ENCODE peak calls at places on chromosomes 16 and 17, in eight cellular contexts. H, R, B, Q, Z, W, I and G are unnamed samples.

GRCh38 chr17:13127921-13128582 is 110.2 kb upstream of the ELAC2 start:
- DNase-seq in Q (no peak), B (no peak), H (no peak), I (no peak), Z (no peak), R (no peak), W (peak), G (no peak)

GRCh38 chr16:67389911-67390815 is 3.1 kb downstream of the TPPP3 start:
- DNase-seq in Q (peak), H (no peak), R (peak), I (no peak), W (no peak), B (no peak), Z (no peak), G (no peak)

GRCh38 chr16:617855-618254 is 12.9 kb upstream of the WFIKKN1 start:
- DNase-seq in I (no peak), W (no peak), Q (peak), B (no peak), H (no peak), R (no peak), Z (no peak), G (no peak)

GRCh38 chr17:48460055-48460454 is 30.0 kb upstream of the SKAP1 start:
- DNase-seq in Q (no peak), R (no peak), W (no peak), Z (no peak), I (no peak), H (no peak), B (no peak), G (no peak)

GRCh38 chr16:88349903-88350900 is 32.6 kb upstream of the ZNF469 start:
- DNase-seq in B (no peak), R (no peak), W (no peak), H (no peak), Q (no peak), I (no peak), Z (no peak), G (no peak)

GRCh38 chr17:16381496-16381820 is 567 bp downstream of the UBB start:
- DNase-seq in B (no peak), W (no peak), H (no peak), R (no peak), Q (no peak), I (no peak), Z (no peak), G (no peak)

GRCh38 chr17:75535119-75535537 is 9.6 kb downstream of the LLGL2 start:
- DNase-seq in B (peak), H (no peak), W (peak), Z (no peak), Q (no peak), I (no peak), R (no peak), G (no peak)

GRCh38 chr16:46895399-46896313 is 11.5 kb downstream of the GPT2 start:
- DNase-seq in Q (no peak), R (no peak), H (no peak), B (no peak), W (no peak), Z (no peak), I (no peak), G (no peak)

GRCh38 chr17:41965694-41966375 is 760 bp upstream of the CNP start:
- DNase-seq in H (peak), Z (no peak), Q (peak), W (peak), R (peak), B (peak), I (peak), G (no peak)

GRCh38 chr16:2999929-3000328 is 12.8 kb upstream of the CLDN9 start:
- DNase-seq in H (no peak), R (no peak), Q (no peak), B (no peak), W (no peak), I (no peak), Z (no peak), G (no peak)

GRCh38 chr17:47275245-47275984 is 21.8 kb downstream of the ITGB3 start:
- DNase-seq in B (peak), Z (peak), Q (no peak), I (peak), R (peak), H (peak), W (peak), G (no peak)

GRCh38 chr17:69357701-69358100 is 30.8 kb upstream of the ABCA5 start:
- DNase-seq in H (peak), Q (no peak), Z (no peak), W (no peak), R (no peak), B (no peak), I (no peak), G (no peak)

GRCh38 chr17:69358688-69359596 is 32.0 kb upstream of the ABCA5 start:
- DNase-seq in R (no peak), I (no peak), W (peak), Q (no peak), B (no peak), H (peak), Z (no peak), G (no peak)

GRCh38 chr17:69356625-69357024 is 29.7 kb upstream of the ABCA5 start:
- DNase-seq in Q (no peak), B (no peak), Z (no peak), I (no peak), H (no peak), W (no peak), R (no peak), G (no peak)

GRCh38 chr17:69363488-69364210 is 36.7 kb upstream of the ABCA5 start:
- DNase-seq in R (no peak), Z (no peak), W (no peak), B (no peak), I (no peak), H (no peak), Q (no peak), G (no peak)

GRCh38 chr17:69361156-69361555 is 34.2 kb upstream of the ABCA5 start:
- DNase-seq in Q (no peak), Z (no peak), B (no peak), H (no peak), R (no peak), W (no peak), I (no peak), G (no peak)
- TF ChIP-seq CTCF in Q (no peak), Z (no peak), B (no peak), H (no peak), R (no peak), W (no peak), I (no peak), G (no peak)

DNA sequence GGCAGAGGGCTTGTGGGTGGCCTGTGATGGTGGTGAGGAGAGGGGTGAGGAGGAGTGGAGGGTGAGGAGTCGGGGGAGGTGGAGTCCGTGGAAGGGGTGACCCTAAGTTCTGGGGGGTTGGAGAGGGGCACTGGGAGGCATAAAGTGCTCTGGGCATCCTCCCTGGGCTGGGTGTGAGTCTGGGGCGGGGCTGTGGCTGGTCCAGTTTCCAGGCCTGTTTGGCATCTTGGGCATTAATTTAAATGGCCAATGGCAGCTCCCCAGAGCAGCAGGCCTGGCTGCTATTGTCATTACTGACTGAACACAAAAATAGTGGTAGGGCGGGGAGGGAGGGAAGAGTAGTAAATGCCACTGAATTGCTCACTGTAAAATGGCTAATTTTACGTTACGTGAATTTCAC is 7.7 kb upstream of the ARHGAP23 start:
- DNase-seq in I (no peak), Q (no peak), B (no peak), Z (no peak), W (no peak), H (no peak), R (no peak), G (no peak)
- TF ChIP-seq CTCF in I (no peak), Q (no peak), B (no peak), Z (no peak), W (no peak), H (no peak), R (no peak), G (no peak)

GRCh38 chr17:40501499-40501911 is at the start of gene TNS4:
- DNase-seq in R (no peak), H (no peak), B (peak), W (no peak), Q (no peak), Z (no peak), I (no peak), G (no peak)
- TF ChIP-seq CTCF in R (no peak), H (no peak), B (no peak), W (no peak), Q (no peak), Z (no peak), I (no peak), G (no peak)

GRCh38 chr17:77374170-77374936 is 233.6 kb downstream of the SEC14L1 start:
- DNase-seq in H (peak), I (peak), Q (peak), W (peak), Z (peak), B (peak), R (peak), G (peak)

GRCh38 chr17:77371117-77371887 is 230.5 kb downstream of the SEC14L1 start:
- DNase-seq in H (peak), Q (no peak), I (peak), R (peak), W (no peak), Z (no peak), B (no peak), G (no peak)

GRCh38 chr17:77371888-77372443 is 231.2 kb downstream of the SEC14L1 start:
- DNase-seq in Q (peak), H (no peak), I (no peak), R (peak), W (peak), B (no peak), Z (no peak), G (no peak)

GRCh38 chr17:77373298-77374169 is 232.8 kb downstream of the SEC14L1 start:
- DNase-seq in Z (no peak), H (peak), I (peak), B (no peak), W (peak), Q (peak), R (peak), G (no peak)

GRCh38 chr17:77372444-77373297 is 231.9 kb downstream of the SEC14L1 start:
- DNase-seq in R (peak), W (peak), Q (peak), H (peak), I (peak), B (peak), Z (peak), G (no peak)
- TF ChIP-seq CTCF in R (no peak), W (peak), Q (no peak), H (no peak), I (peak), B (no peak), Z (no peak), G (no peak)